ENCODE peak calls at places on chromosome 5, in four cellular contexts. G is activated CD8-positive, alpha-beta memory T cell treated with anti-CD3 and anti-CD28 coated beads for 48 hours; N is kidney tubule cell; Q is RPMI7951. T is an unnamed sample.

GRCh38 chr5:103424008-103424407 is 138.6 kb downstream of the NUDT12 start:
- DNase-seq in N (peak), G (no peak), Q (peak), T (peak)

GRCh38 chr5:157290981-157291711 is 25.2 kb downstream of the CYFIP2 start:
- DNase-seq in G (no peak), N (peak), Q (peak), T (peak)

GRCh38 chr5:10719965-10720364 is 41.1 kb downstream of the DAP start:
- DNase-seq in N (peak), Q (peak), G (no peak), T (no peak)

GRCh38 chr5:14174235-14174636 is 31.1 kb downstream of the TRIO start:
- DNase-seq in G (no peak), N (peak), Q (no peak), T (no peak)

GRCh38 chr5:172920447-172920849 is 38.8 kb upstream of the RPL26L1 start:
- DNase-seq in Q (peak), N (peak), G (no peak), T (no peak)

GRCh38 chr5:149162401-149163084 is 21.2 kb downstream of the ABLIM3 start:
- DNase-seq in G (no peak), N (peak), Q (peak), T (no peak)

GRCh38 chr5:171595401-171595800 is 176.0 kb downstream of the FGF18 start:
- DNase-seq in G (no peak), N (no peak), Q (peak), T (no peak)

GRCh38 chr5:124665035-124665434 is 81.4 kb downstream of the ZNF608 start:
- DNase-seq in G (no peak), Q (peak), N (peak), T (no peak)

GRCh38 chr5:16889972-16890519 is 46.0 kb downstream of the MYO10 start:
- DNase-seq in Q (peak), N (no peak), G (no peak), T (no peak)

GRCh38 chr5:14035859-14036440 is 91.5 kb upstream of the DNAH5 start:
- DNase-seq in Q (peak), N (peak), G (no peak), T (peak)

GRCh38 chr5:109409061-109409843 is 522 bp downstream of the PJA2 start:
- DNase-seq in G (peak), N (peak), Q (peak), T (peak)

GRCh38 chr5:95715799-95716461 is 15.2 kb upstream of the RHOBTB3 start:
- DNase-seq in Q (peak), N (peak), G (no peak), T (no peak)